ENCODE peak calls at places on chromosomes 7 and 10, in eight cellular contexts. One of them, this sample, is unnamed.

GRCh38 chr10:1206101-1206500 is 149.9 kb downstream of the WDR37 start:
- DNase-seq in cardiac muscle cell: no peak
- DNase-seq in NCI-H460: no peak
- DNase-seq in NCI-H446 treated with DMSO at 0.1 percent for 48 hours: no peak
- DNase-seq in adrenal gland: no peak
- DNase-seq in skeletal muscle cell: no peak
- DNase-seq in IMR-90: no peak
- DNase-seq in aorta: no peak
- DNase-seq in this sample: no peak

GRCh38 chr7:133433165-133433812 is 180.4 kb downstream of the EXOC4 start:
- DNase-seq in cardiac muscle cell: no peak
- DNase-seq in NCI-H460: no peak
- DNase-seq in skeletal muscle cell: no peak
- DNase-seq in adrenal gland: no peak
- DNase-seq in NCI-H446 treated with DMSO at 0.1 percent for 48 hours: no peak
- DNase-seq in aorta: no peak
- DNase-seq in IMR-90: no peak
- DNase-seq in this sample: no peak

GRCh38 chr7:29609162-29610030 is 45.8 kb downstream of the PRR15 start:
- DNase-seq in IMR-90: no peak
- DNase-seq in NCI-H446 treated with DMSO at 0.1 percent for 48 hours: no peak
- DNase-seq in NCI-H460: peak
- DNase-seq in cardiac muscle cell: peak
- DNase-seq in adrenal gland: no peak
- DNase-seq in skeletal muscle cell: no peak
- DNase-seq in aorta: no peak
- DNase-seq in this sample: no peak

GRCh38 chr10:110944997-110945396 is 25.6 kb downstream of the SHOC2 start:
- DNase-seq in adrenal gland: no peak
- DNase-seq in skeletal muscle cell: peak
- DNase-seq in IMR-90: no peak
- DNase-seq in NCI-H460: no peak
- DNase-seq in NCI-H446 treated with DMSO at 0.1 percent for 48 hours: no peak
- DNase-seq in aorta: no peak
- DNase-seq in cardiac muscle cell: peak
- DNase-seq in this sample: no peak

GRCh38 chr10:118629211-118629610 is 33.8 kb upstream of the PRLHR start:
- DNase-seq in aorta: no peak
- DNase-seq in skeletal muscle cell: no peak
- DNase-seq in NCI-H460: no peak
- DNase-seq in IMR-90: no peak
- DNase-seq in NCI-H446 treated with DMSO at 0.1 percent for 48 hours: no peak
- DNase-seq in adrenal gland: no peak
- DNase-seq in cardiac muscle cell: peak
- DNase-seq in this sample: no peak

GRCh38 chr7:135390829-135391228 is 119.1 kb downstream of the CNOT4 start:
- DNase-seq in aorta: no peak
- DNase-seq in skeletal muscle cell: no peak
- DNase-seq in NCI-H446 treated with DMSO at 0.1 percent for 48 hours: no peak
- DNase-seq in NCI-H460: no peak
- DNase-seq in IMR-90: no peak
- DNase-seq in cardiac muscle cell: no peak
- DNase-seq in adrenal gland: no peak
- DNase-seq in this sample: no peak

GRCh38 chr7:137331378-137331777 is 12.2 kb downstream of the PTN start:
- DNase-seq in NCI-H446 treated with DMSO at 0.1 percent for 48 hours: peak
- DNase-seq in IMR-90: peak
- DNase-seq in cardiac muscle cell: no peak
- DNase-seq in skeletal muscle cell: no peak
- DNase-seq in aorta: no peak
- DNase-seq in NCI-H460: no peak
- DNase-seq in adrenal gland: no peak
- DNase-seq in this sample: no peak

GRCh38 chr7:11345621-11346020 is 371.9 kb downstream of the PHF14 start:
- DNase-seq in skeletal muscle cell: no peak
- DNase-seq in NCI-H460: no peak
- DNase-seq in adrenal gland: no peak
- DNase-seq in IMR-90: no peak
- DNase-seq in aorta: no peak
- DNase-seq in cardiac muscle cell: peak
- DNase-seq in NCI-H446 treated with DMSO at 0.1 percent for 48 hours: no peak
- DNase-seq in this sample: no peak

GRCh38 chr7:96327429-96327828 is 5.5 kb upstream of the SLC25A13 start:
- DNase-seq in aorta: no peak
- DNase-seq in IMR-90: no peak
- DNase-seq in adrenal gland: no peak
- DNase-seq in NCI-H446 treated with DMSO at 0.1 percent for 48 hours: peak
- DNase-seq in NCI-H460: no peak
- DNase-seq in cardiac muscle cell: no peak
- DNase-seq in skeletal muscle cell: no peak
- DNase-seq in this sample: peak

GRCh38 chr10:17200885-17201164 is 647 bp downstream of the TRDMT1 start:
- DNase-seq in NCI-H446 treated with DMSO at 0.1 percent for 48 hours: no peak
- DNase-seq in IMR-90: peak
- DNase-seq in skeletal muscle cell: no peak
- DNase-seq in cardiac muscle cell: peak
- DNase-seq in NCI-H460: peak
- DNase-seq in aorta: no peak
- DNase-seq in adrenal gland: peak
- DNase-seq in this sample: no peak

GRCh38 chr7:125059861-125060456 is 130.3 kb upstream of the POT1 start:
- DNase-seq in aorta: no peak
- DNase-seq in skeletal muscle cell: no peak
- DNase-seq in IMR-90: peak
- DNase-seq in adrenal gland: no peak
- DNase-seq in NCI-H460: peak
- DNase-seq in cardiac muscle cell: peak
- DNase-seq in NCI-H446 treated with DMSO at 0.1 percent for 48 hours: peak
- DNase-seq in this sample: no peak

GRCh38 chr7:137986252-137987010 is 15.5 kb downstream of the CREB3L2 start:
- DNase-seq in aorta: no peak
- DNase-seq in IMR-90: peak
- DNase-seq in NCI-H446 treated with DMSO at 0.1 percent for 48 hours: no peak
- DNase-seq in NCI-H460: no peak
- DNase-seq in skeletal muscle cell: no peak
- DNase-seq in cardiac muscle cell: peak
- DNase-seq in adrenal gland: peak
- DNase-seq in this sample: no peak

GRCh38 chr10:117364121-117364960 is 10.9 kb downstream of the PDZD8 start:
- DNase-seq in skeletal muscle cell: no peak
- DNase-seq in NCI-H460: no peak
- DNase-seq in cardiac muscle cell: peak
- DNase-seq in NCI-H446 treated with DMSO at 0.1 percent for 48 hours: no peak
- DNase-seq in adrenal gland: no peak
- DNase-seq in IMR-90: peak
- DNase-seq in aorta: no peak
- DNase-seq in this sample: no peak

GRCh38 chr7:76020031-76020714 is 25.8 kb upstream of the TMEM120A start:
- DNase-seq in adrenal gland: peak
- DNase-seq in NCI-H460: peak
- DNase-seq in IMR-90: peak
- DNase-seq in cardiac muscle cell: peak
- DNase-seq in skeletal muscle cell: no peak
- DNase-seq in aorta: peak
- DNase-seq in NCI-H446 treated with DMSO at 0.1 percent for 48 hours: no peak
- DNase-seq in this sample: peak

GRCh38 chr10:75399461-75400162 is 2.0 kb downstream of the ZNF503 start:
- DNase-seq in NCI-H460: peak
- DNase-seq in cardiac muscle cell: peak
- DNase-seq in skeletal muscle cell: peak
- DNase-seq in IMR-90: peak
- DNase-seq in NCI-H446 treated with DMSO at 0.1 percent for 48 hours: no peak
- DNase-seq in adrenal gland: peak
- DNase-seq in aorta: peak
- DNase-seq in this sample: peak

GRCh38 chr10:122939819-122940543 is 14.0 kb downstream of the C10orf88 start:
- DNase-seq in NCI-H460: no peak
- DNase-seq in IMR-90: peak
- DNase-seq in skeletal muscle cell: peak
- DNase-seq in cardiac muscle cell: peak
- DNase-seq in NCI-H446 treated with DMSO at 0.1 percent for 48 hours: no peak
- DNase-seq in adrenal gland: no peak
- DNase-seq in aorta: no peak
- DNase-seq in this sample: no peak

GRCh38 chr7:98278936-98279335 is 2.5 kb upstream of the BRI3 start:
- DNase-seq in adrenal gland: no peak
- DNase-seq in NCI-H460: no peak
- DNase-seq in cardiac muscle cell: no peak
- DNase-seq in NCI-H446 treated with DMSO at 0.1 percent for 48 hours: no peak
- DNase-seq in skeletal muscle cell: no peak
- DNase-seq in IMR-90: no peak
- DNase-seq in aorta: no peak
- DNase-seq in this sample: no peak

GRCh38 chr10:3702056-3702546 is 82.9 kb downstream of the KLF6 start:
- DNase-seq in skeletal muscle cell: no peak
- DNase-seq in aorta: no peak
- DNase-seq in IMR-90: no peak
- DNase-seq in adrenal gland: no peak
- DNase-seq in NCI-H446 treated with DMSO at 0.1 percent for 48 hours: no peak
- DNase-seq in cardiac muscle cell: no peak
- DNase-seq in NCI-H460: no peak
- DNase-seq in this sample: no peak

This sample was measured in left lobe of liver.